ENCODE peak calls at places on chromosomes 1 and 21, in four cellular contexts. R, U, B and W are unnamed samples.

GRCh38 chr1:22471610-22472009 is 20.0 kb downstream of the ZBTB40 start:
- DNase-seq in R (no peak), U (no peak), B (no peak), W (no peak)

GRCh38 chr1:84796201-84796600 is 96.8 kb downstream of the LPAR3 start:
- DNase-seq in R (no peak), U (no peak), B (no peak), W (no peak)

GRCh38 chr1:54416435-54416834 is 10.2 kb upstream of the SSBP3 start:
- DNase-seq in R (no peak), U (no peak), B (no peak), W (no peak)

GRCh38 chr1:61284933-61285332 is 202.6 kb downstream of the NFIA start:
- DNase-seq in R (no peak), U (no peak), B (no peak), W (no peak)

GRCh38 chr1:43492816-43493215 is 37.9 kb upstream of the PTPRF start:
- DNase-seq in R (peak; percentile 50), U (no peak), B (peak; percentile 36), W (no peak)

GRCh38 chr1:9836632-9836960 is 12.8 kb upstream of the CLSTN1 start:
- DNase-seq in R (no peak), U (no peak), B (no peak), W (no peak)

GRCh38 chr1:172266528-172267174 is 153.8 kb upstream of the C1orf105 start:
- DNase-seq in R (no peak), U (no peak), B (no peak), W (no peak)

GRCh38 chr21:36699546-36700294 is 805 bp downstream of the SIM2 start:
- DNase-seq in R (no peak), U (no peak), B (no peak), W (no peak)

GRCh38 chr1:18883079-18883478 is 19.3 kb downstream of the ALDH4A1 start:
- DNase-seq in R (no peak), U (no peak), B (no peak), W (no peak)

GRCh38 chr1:31111290-31111951 is 45.9 kb upstream of the PUM1 start:
- DNase-seq in R (peak; percentile 59), U (no peak), B (no peak), W (no peak)

GRCh38 chr1:170032531-170033295 is 41.8 kb downstream of the KIFAP3 start:
- DNase-seq in R (peak; percentile 82), U (no peak), B (peak; percentile 70), W (no peak)

GRCh38 chr1:37305841-37306240 is 168.5 kb upstream of the ZC3H12A start:
- DNase-seq in R (no peak), U (no peak), B (no peak), W (peak; percentile 52)

GRCh38 chr1:94862718-94863117 is 42.6 kb downstream of the SLC44A3 start:
- DNase-seq in R (no peak), U (no peak), B (no peak), W (no peak)

GRCh38 chr1:199279107-199279506 is 640.3 kb downstream of the PTPRC start:
- DNase-seq in R (peak; percentile 23), U (no peak), B (peak; percentile 83), W (no peak)

GRCh38 chr1:204027446-204027845 is 45.5 kb upstream of the SOX13 start:
- DNase-seq in R (no peak), U (no peak), B (no peak), W (no peak)

GRCh38 chr1:79929356-79929755 is 922.8 kb upstream of the ADGRL4 start:
- DNase-seq in R (peak; percentile 72), U (no peak), B (peak; percentile 13), W (no peak)

GRCh38 chr1:51915958-51916357 is 37.4 kb upstream of the NRDC start:
- DNase-seq in R (peak; percentile 25), U (peak; percentile 76), B (peak; percentile 53), W (no peak)

GRCh38 chr1:223726380-223727001 is 14.2 kb downstream of the CAPN2 start:
- DNase-seq in R (peak; percentile 97), U (no peak), B (peak; percentile 98), W (no peak)

GRCh38 chr1:52432807-52433206 is 28.4 kb downstream of the PRPF38A start:
- DNase-seq in R (no peak), U (no peak), B (no peak), W (no peak)

GRCh38 chr1:40372658-40373322 is 737 bp upstream of the SMAP2 start:
- DNase-seq in R (no peak), U (no peak), B (no peak), W (no peak)

GRCh38 chr1:229374485-229374884 is 31.6 kb upstream of the CCSAP start:
- DNase-seq in R (no peak), U (no peak), B (no peak), W (no peak)

GRCh38 chr1:26959722-26960624 is at the start of gene KDF1:
- DNase-seq in R (no peak), U (peak; percentile 62), B (no peak), W (no peak)

GRCh38 chr1:44507490-44508396 is 102.7 kb downstream of the RNF220 start:
- DNase-seq in R (no peak), U (no peak), B (no peak), W (no peak)

GRCh38 chr1:109626682-109627408 is 7.2 kb downstream of the AMPD2 start:
- DNase-seq in R (no peak), U (no peak), B (no peak), W (no peak)

GRCh38 chr1:109625176-109625575 is 5.5 kb downstream of the AMPD2 start:
- DNase-seq in R (no peak), U (no peak), B (no peak), W (no peak)

GRCh38 chr1:109624215-109625010 is 4.8 kb downstream of the AMPD2 start:
- DNase-seq in R (no peak), U (peak; percentile 60), B (no peak), W (peak; percentile 43)

GRCh38 chr1:109627692-109628399 is 8.2 kb downstream of the AMPD2 start:
- DNase-seq in R (no peak), U (no peak), B (no peak), W (no peak)

GRCh38 chr1:109625601-109626560 is 6.2 kb downstream of the AMPD2 start:
- DNase-seq in R (no peak), U (no peak), B (no peak), W (peak; percentile 55)
- TF ChIP-seq CTCF in R (no peak), U (peak; percentile 4), B (no peak), W (no peak)

DNA sequence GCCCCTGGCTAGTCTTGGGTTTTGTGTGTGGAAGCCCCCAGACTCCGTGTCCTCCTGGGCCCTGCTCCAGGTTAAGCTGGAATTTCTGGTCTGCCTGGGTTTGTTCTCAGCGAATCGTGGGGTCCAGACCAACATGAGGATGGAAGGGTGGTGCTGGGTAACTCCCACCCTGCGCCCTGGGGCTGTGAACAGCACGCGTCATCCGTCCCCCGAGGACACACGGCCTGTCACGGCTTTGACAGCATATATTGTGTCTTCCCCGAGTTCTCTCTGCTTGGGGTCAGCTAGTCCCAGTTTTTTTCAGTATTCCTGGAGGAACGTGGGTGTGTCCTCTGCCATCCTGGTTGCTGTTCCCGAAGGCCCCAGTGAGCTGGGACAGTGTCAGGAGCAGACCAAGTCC is 11.8 kb downstream of the GPR137B start:
- DNase-seq in R (no peak), U (no peak), B (no peak), W (no peak)
- TF ChIP-seq CTCF in R (no peak), U (no peak), B (no peak), W (no peak)

DNA sequence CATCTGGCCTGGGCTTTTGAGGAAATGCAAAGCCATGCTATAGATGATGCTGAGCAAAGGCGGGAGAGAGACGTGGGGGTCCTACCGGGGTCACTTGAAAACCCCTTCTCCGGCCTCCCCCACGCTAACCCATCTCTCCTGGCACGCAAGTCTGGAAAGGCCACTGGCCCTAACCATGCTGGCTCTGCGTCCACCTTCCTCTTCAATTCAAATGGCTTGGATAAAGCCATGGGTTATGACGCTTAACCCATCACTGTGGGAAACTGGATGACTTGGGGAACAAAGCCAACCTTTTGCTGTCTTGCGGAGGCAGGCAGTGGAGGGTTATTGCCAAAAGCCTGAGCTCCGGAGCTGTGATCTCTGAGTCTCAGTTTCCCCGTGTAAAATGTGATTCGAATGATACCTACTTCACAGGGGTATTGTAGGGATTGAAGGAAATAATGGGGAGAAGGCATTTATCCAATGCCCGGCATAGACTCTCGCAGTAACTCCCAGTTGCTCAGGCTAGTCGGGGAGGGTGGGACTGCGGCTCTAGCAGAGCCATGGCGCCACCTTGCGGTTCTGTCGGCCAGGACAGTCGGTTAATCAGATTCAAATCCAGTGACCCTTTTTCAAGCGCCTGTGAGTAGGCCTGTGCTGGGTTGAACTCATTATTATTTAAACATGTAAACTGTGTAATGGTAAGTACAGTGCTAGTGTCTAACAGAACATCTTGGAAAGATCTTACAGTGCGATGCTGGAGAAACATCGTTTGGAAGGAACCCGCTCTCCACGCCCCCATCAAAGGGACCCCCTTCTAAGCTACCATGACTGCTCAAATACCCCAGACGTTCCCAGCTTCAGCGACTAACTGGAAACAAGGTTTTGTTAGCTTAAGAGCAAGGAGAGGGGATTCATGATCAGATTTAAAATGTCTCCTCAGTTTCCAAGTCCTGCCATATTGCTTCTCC is 20.3 kb downstream of the NEK2 start:
- DNase-seq in R (peak; percentile 85), U (peak; percentile 94), B (peak; percentile 90), W (peak; percentile 95)
- TF ChIP-seq CTCF in R (peak; percentile 98), U (peak; percentile 97), B (peak; percentile 94), W (peak; percentile 81)

GRCh38 chr1:175318633-175319032 is 126.1 kb upstream of the KIAA0040 start:
- DNase-seq in R (no peak), U (no peak), B (no peak), W (no peak)

GRCh38 chr1:175319112-175319911 is 126.7 kb upstream of the KIAA0040 start:
- DNase-seq in R (peak; percentile 75), U (peak; percentile 83), B (peak; percentile 74), W (peak; percentile 81)

GRCh38 chr1:175320804-175321203 is 128.2 kb upstream of the KIAA0040 start:
- DNase-seq in R (no peak), U (no peak), B (no peak), W (no peak)

GRCh38 chr1:175317795-175318194 is 125.2 kb upstream of the KIAA0040 start:
- DNase-seq in R (peak; percentile 10), U (no peak), B (no peak), W (no peak)

GRCh38 chr1:175319912-175320230 is 127.3 kb upstream of the KIAA0040 start:
- DNase-seq in R (no peak), U (no peak), B (no peak), W (no peak)
- TF ChIP-seq CTCF in R (no peak), U (no peak), B (no peak), W (peak; percentile 29)

DNA sequence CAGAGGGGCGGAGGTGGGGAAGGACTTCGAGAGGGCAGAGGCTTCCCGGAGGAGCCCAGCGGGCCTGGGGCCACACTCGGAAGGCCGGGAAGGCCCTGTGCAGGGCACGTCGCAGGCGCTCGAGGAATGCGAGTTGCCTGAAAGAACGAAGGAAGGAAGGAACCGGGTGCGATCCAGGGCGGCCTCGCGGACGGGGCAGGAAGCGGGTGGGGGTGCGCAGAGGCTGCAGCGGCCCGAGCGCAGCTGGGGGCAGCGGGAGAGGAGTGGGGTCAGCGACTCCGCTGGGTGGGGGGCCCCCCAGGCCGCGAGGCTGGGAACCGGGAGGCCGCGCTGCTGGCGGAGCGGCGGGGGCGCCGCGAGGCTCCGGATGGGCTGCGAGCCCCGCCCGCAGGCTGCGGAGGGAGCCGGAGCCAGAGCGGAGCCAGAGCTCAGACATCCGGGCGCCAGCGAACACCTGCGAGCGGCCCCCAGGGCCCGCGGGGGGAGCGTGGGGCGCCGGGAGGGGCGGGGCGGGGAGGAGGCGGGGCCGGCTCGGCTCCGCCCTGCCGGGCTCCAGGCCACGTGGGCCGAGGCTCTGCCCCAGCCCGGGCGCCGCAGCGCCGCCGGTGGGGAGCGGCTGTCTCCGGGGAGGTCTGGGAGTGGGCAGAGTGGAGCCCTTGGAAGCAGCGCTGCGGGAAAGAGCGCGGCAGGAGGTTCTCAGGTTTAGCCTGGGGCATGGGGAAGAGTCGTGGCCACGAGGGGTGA is 4.6 kb downstream of the ID3 start:
- DNase-seq in R (peak; percentile 74), U (peak; percentile 93), B (peak; percentile 76), W (peak; percentile 91)
- TF ChIP-seq CTCF in R (no peak), U (peak; percentile 25), B (peak; percentile 49), W (no peak)